ENCODE peak calls at places on chromosomes 7 and 10, in nine cellular contexts. D, A, G, T, O, E, S, Z and H are unnamed samples.
A peak's percentile ranks its signal among the peaks of the same experiment; 100 is the strongest.

GRCh38 chr10:27646604-27647191 is 98.9 kb downstream of the MKX start:
- DNase-seq in D (no peak), A (no peak), G (no peak), T (no peak), O (no peak), E (no peak), S (no peak), Z (no peak), H (no peak)

GRCh38 chr10:72688208-72688651 is 3.7 kb upstream of the MCU start:
- DNase-seq in D (no peak), A (peak; percentile 90), G (no peak), T (peak; percentile 94), O (no peak), E (peak; percentile 45), S (no peak), Z (peak; percentile 91), H (no peak)

GRCh38 chr10:4344544-4344994 is 481.4 kb upstream of the AKR1E2 start:
- DNase-seq in D (no peak), A (peak; percentile 99), G (peak; percentile 63), T (peak; percentile 94), O (no peak), E (peak; percentile 90), S (peak; percentile 26), Z (peak; percentile 100), H (no peak)

GRCh38 chr7:90178592-90179279 is 24.5 kb downstream of the STEAP1 start:
- DNase-seq in D (no peak), A (peak; percentile 91), G (no peak), T (peak; percentile 62), O (no peak), E (peak; percentile 90), S (no peak), Z (peak; percentile 95), H (no peak)

GRCh38 chr10:7475046-7475860 is 64.4 kb upstream of the SFMBT2 start:
- DNase-seq in D (peak; percentile 15), A (peak; percentile 1), G (no peak), T (no peak), O (no peak), E (no peak), S (no peak), Z (no peak), H (no peak)

GRCh38 chr10:24722676-24723385 is 856 bp downstream of the ARHGAP21 start:
- DNase-seq in D (peak; percentile 16), A (peak; percentile 85), G (peak; percentile 91), T (no peak), O (no peak), E (peak; percentile 36), S (peak; percentile 21), Z (peak; percentile 73), H (peak; percentile 29)

GRCh38 chr10:131686781-131687419 is 213.9 kb upstream of the PPP2R2D start:
- DNase-seq in D (no peak), A (no peak), G (no peak), T (no peak), O (no peak), E (no peak), S (no peak), Z (no peak), H (no peak)

GRCh38 chr10:110215286-110215685 is 7.9 kb downstream of the MXI1 start:
- DNase-seq in D (no peak), A (no peak), G (no peak), T (no peak), O (no peak), E (no peak), S (no peak), Z (no peak), H (no peak)

GRCh38 chr7:149690688-149691446 is 82.5 kb downstream of the ZNF467 start:
- DNase-seq in D (no peak), A (peak; percentile 78), G (peak; percentile 65), T (peak; percentile 27), O (no peak), E (peak; percentile 56), S (no peak), Z (peak; percentile 68), H (peak; percentile 79)

GRCh38 chr7:22801907-22802306 is 20.7 kb downstream of the TOMM7 start:
- DNase-seq in D (no peak), A (no peak), G (no peak), T (no peak), O (no peak), E (no peak), S (no peak), Z (no peak), H (no peak)

GRCh38 chr7:102320601-102321350 is 34.1 kb downstream of the SH2B2 start:
- DNase-seq in D (no peak), A (no peak), G (no peak), T (no peak), O (no peak), E (no peak), S (no peak), Z (no peak), H (no peak)

GRCh38 chr7:129785457-129786178 is 167.1 kb downstream of the UBE2H start:
- DNase-seq in D (no peak), A (peak; percentile 22), G (no peak), T (no peak), O (no peak), E (no peak), S (no peak), Z (no peak), H (no peak)

GRCh38 chr7:74292757-74293576 is 3.8 kb downstream of the CLIP2 start:
- DNase-seq in D (no peak), A (no peak), G (no peak), T (no peak), O (no peak), E (peak; percentile 93), S (no peak), Z (no peak), H (no peak)

GRCh38 chr10:58320351-58321065 is 14.3 kb upstream of the UBE2D1 start:
- DNase-seq in D (no peak), A (no peak), G (no peak), T (no peak), O (no peak), E (no peak), S (no peak), Z (no peak), H (no peak)

GRCh38 chr10:102410427-102411073 is 8.0 kb downstream of the PSD start:
- DNase-seq in D (no peak), A (peak; percentile 60), G (peak; percentile 72), T (no peak), O (no peak), E (no peak), S (no peak), Z (no peak), H (no peak)

GRCh38 chr7:43647772-43648643 is 65.1 kb downstream of the STK17A start:
- DNase-seq in D (peak; percentile 82), A (peak; percentile 99), G (peak; percentile 85), T (peak; percentile 91), O (no peak), E (peak; percentile 72), S (peak; percentile 32), Z (peak; percentile 99), H (peak; percentile 82)